ENCODE peak calls at places on chromosomes 5 and 9, in ten cellular contexts. B, L, O, I, K, G, W, F, Z and X are unnamed samples.

GRCh38 chr5:103569313-103570060 is 6.9 kb upstream of the NUDT12 start:
- DNase-seq in B (no peak), L (no peak), O (no peak), F (no peak), K (peak), Z (no peak), G (no peak), I (no peak), W (peak), X (no peak)

GRCh38 chr5:123795688-123796087 is 283.7 kb downstream of the CSNK1G3 start:
- DNase-seq in K (no peak), G (no peak), Z (no peak), B (no peak), W (no peak), L (no peak), I (no peak), O (no peak), F (no peak), X (no peak)

GRCh38 chr9:86410281-86410680 is 56.1 kb upstream of the TUT7 start:
- DNase-seq in I (no peak), G (no peak), O (no peak), F (no peak), L (peak), W (no peak), Z (no peak), B (no peak), K (no peak), X (no peak)

GRCh38 chr5:173547579-173547978 is 68.9 kb downstream of the BOD1 start:
- DNase-seq in B (no peak), I (no peak), O (no peak), L (no peak), F (no peak), Z (no peak), W (no peak), G (peak), K (no peak), X (no peak)

GRCh38 chr5:120538149-120538548 is 74.0 kb downstream of the PRR16 start:
- DNase-seq in K (no peak), F (no peak), W (no peak), Z (no peak), I (no peak), L (no peak), B (no peak), G (no peak), O (peak), X (no peak)

GRCh38 chr5:170809551-170809950 is 26.0 kb downstream of the GABRP start:
- DNase-seq in G (peak), F (no peak), I (peak), O (peak), B (no peak), Z (no peak), L (peak), K (peak), W (peak), X (peak)

GRCh38 chr5:64773533-64773932 is 4.8 kb downstream of the CWC27 start:
- DNase-seq in O (no peak), W (no peak), K (no peak), G (peak), L (no peak), Z (no peak), B (no peak), F (no peak), I (no peak), X (no peak)

GRCh38 chr5:172123269-172123692 is 64.7 kb downstream of the STK10 start:
- DNase-seq in W (peak), F (no peak), I (no peak), G (no peak), K (no peak), O (no peak), Z (peak), L (peak), B (peak), X (no peak)

GRCh38 chr9:108586451-108586850 is 269.3 kb downstream of the ACTL7B start:
- DNase-seq in Z (no peak), O (no peak), K (no peak), G (no peak), W (no peak), L (no peak), B (no peak), F (no peak), I (no peak), X (no peak)

DNA sequence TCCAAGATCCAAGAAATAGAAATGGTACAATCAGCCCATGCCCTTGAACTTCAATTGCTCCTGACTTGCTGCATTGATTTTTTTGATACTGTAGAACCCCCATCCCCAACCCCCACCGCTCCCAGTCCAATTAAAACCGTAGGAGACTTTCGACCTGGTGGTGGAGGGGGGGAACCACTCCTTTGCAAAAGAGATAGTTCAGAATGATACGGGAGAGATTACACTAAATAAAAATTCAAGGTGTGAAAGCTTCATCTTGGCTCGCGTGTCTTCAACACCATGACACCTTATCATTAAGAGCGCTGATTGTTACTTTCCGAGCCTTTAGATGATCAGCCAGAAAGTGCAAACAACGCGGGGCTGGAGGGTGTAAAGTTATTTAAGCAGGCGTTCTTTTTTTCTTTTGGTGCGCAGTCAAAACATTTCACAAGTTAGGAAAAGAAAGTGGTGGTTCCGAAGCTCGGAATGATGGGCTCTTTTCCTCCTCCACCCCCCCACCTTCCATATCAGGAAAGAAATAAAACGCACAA is 1.3 kb upstream of the ZNF462 start:
- DNase-seq in G (no peak), Z (no peak), W (no peak), I (no peak), B (no peak), K (no peak), O (no peak), F (no peak), L (peak), X (no peak)
- H3K4me3 ChIP-seq in G (no peak), Z (peak), W (peak), I (peak), B (peak), K (peak), O (peak), F (no peak), L (peak), X (peak)

GRCh38 chr9:38423939-38424843 is at the start of gene IGFBPL1:
- DNase-seq in K (peak), B (no peak), Z (no peak), G (peak), I (peak), F (no peak), O (no peak), L (peak), W (peak), X (no peak)
- H3K4me3 ChIP-seq in K (peak), B (peak), Z (peak), G (no peak), I (peak), F (no peak), O (no peak), L (peak), W (peak), X (peak)

GRCh38 chr9:16153221-16153620 is 600.4 kb downstream of the CCDC171 start:
- DNase-seq in Z (no peak), I (no peak), G (no peak), L (no peak), W (no peak), F (no peak), B (no peak), K (no peak), O (no peak), X (no peak)
- H3K4me3 ChIP-seq in Z (no peak), I (no peak), G (no peak), L (no peak), W (no peak), F (no peak), B (no peak), K (no peak), O (no peak), X (no peak)

DNA sequence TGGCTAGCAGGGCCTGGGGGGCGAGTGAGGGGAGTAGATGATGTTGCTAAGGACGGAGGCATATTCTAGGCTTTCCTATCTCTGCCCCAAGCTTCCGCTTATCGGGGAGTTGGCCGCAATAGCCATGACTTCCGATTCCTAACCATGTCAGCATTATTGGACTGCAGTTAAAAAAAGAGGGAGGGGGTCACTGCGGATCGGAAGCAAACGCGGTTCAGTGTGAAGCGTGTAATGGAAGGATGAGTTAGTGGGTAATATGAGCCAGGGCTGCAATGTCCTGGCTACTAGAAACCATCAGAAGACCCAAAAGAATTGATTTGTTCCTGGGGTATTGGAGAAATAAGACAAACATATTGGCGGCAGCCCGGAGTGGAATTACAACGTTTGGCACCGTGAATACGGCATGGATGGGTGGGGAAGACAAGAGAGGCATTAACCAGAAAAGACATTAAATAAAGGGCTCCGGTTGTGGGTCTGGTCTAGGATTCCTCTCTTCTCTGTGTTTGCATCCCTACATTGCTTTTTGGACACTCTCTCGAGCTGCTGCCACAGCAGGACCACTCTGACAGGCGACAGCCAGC is 138.8 kb upstream of the PALM2AKAP2 start:
- DNase-seq in G (no peak), K (no peak), O (no peak), W (no peak), F (no peak), Z (no peak), L (no peak), I (no peak), B (no peak), X (no peak)
- H3K4me3 ChIP-seq in G (no peak), K (no peak), O (peak), W (peak), F (no peak), Z (peak), L (peak), I (peak), B (peak), X (peak)

GRCh38 chr5:1724822-1725602 is 74.6 kb downstream of the MRPL36 start:
- DNase-seq in W (no peak), I (no peak), B (no peak), Z (no peak), G (no peak), L (peak), K (no peak), F (no peak), O (no peak), X (no peak)
- H3K4me3 ChIP-seq in W (no peak), I (no peak), B (no peak), Z (no peak), G (no peak), L (peak), K (no peak), F (peak), O (no peak), X (no peak)